ENCODE peak calls at places on chromosomes 4 and X, in eight cellular contexts. L is AG10803; K is dermis blood vessel endothelial cell; E is mesendoderm; A is CD4-positive, alpha-beta T cell; G is heart right ventricle; I is neural progenitor cell; N is HEK293T. J is an unnamed sample.
A peak's percentile ranks its signal among the peaks of the same experiment; 100 is the strongest.

GRCh38 chrX:150361777-150362351 is 1.3 kb upstream of the MAMLD1 start:
- DNase-seq in K (no peak), N (no peak), E (peak; percentile 1), I (peak; percentile 36), L (no peak), A (no peak), G (no peak), J (no peak)

GRCh38 chrX:150828785-150829184 is 69.7 kb downstream of the CD99L2 start:
- DNase-seq in I (no peak), G (no peak), K (no peak), N (no peak), E (no peak), L (no peak), A (no peak), J (no peak)

GRCh38 chrX:153460826-153461225 is 9.6 kb downstream of the HAUS7 start:
- DNase-seq in E (peak; percentile 67), N (peak; percentile 79), I (peak; percentile 69), K (peak; percentile 71), A (peak; percentile 50), G (peak; percentile 29), L (peak; percentile 36), J (peak; percentile 69)

GRCh38 chr4:128974203-128974602 is 119.1 kb downstream of the SCLT1 start:
- DNase-seq in K (no peak), G (no peak), E (no peak), A (no peak), N (no peak), L (peak; percentile 1), I (no peak), J (peak; percentile 65)

GRCh38 chrX:16316336-16316735 is 149.1 kb downstream of the MAGEB17 start:
- DNase-seq in E (no peak), L (no peak), K (no peak), A (no peak), N (no peak), I (no peak), G (no peak), J (no peak)

GRCh38 chr4:3436798-3437581 is 4.8 kb upstream of the HGFAC start:
- DNase-seq in E (no peak), L (peak; percentile 62), A (no peak), G (no peak), I (no peak), K (peak; percentile 69), N (no peak), J (no peak)

GRCh38 chr4:52643846-52644245 is 15.3 kb downstream of the USP46 start:
- DNase-seq in E (no peak), I (no peak), N (no peak), L (peak; percentile 74), A (no peak), K (peak; percentile 64), G (peak; percentile 81), J (peak; percentile 25)

GRCh38 chr4:61437923-61438322 is 237.8 kb downstream of the ADGRL3 start:
- DNase-seq in L (no peak), G (no peak), N (no peak), A (no peak), E (no peak), K (no peak), I (no peak), J (no peak)

GRCh38 chrX:37912286-37912685 is 64.9 kb upstream of the DYNLT3 start:
- DNase-seq in A (no peak), L (peak; percentile 11), I (no peak), G (no peak), E (peak; percentile 5), N (no peak), K (peak; percentile 7), J (no peak)

GRCh38 chrX:114626323-114626722 is 42.4 kb downstream of the HTR2C start:
- DNase-seq in K (peak; percentile 35), E (no peak), N (peak; percentile 36), L (peak; percentile 25), A (no peak), I (peak; percentile 39), G (no peak), J (peak; percentile 3)

GRCh38 chr4:14749910-14750309 is 252.4 kb upstream of the CPEB2 start:
- DNase-seq in G (peak; percentile 42), A (no peak), K (no peak), L (peak; percentile 12), E (peak; percentile 40), N (no peak), I (peak; percentile 35), J (peak; percentile 6)

GRCh38 chr4:145805490-145805889 is 125.5 kb downstream of the C4orf51 start:
- DNase-seq in K (peak; percentile 97), L (peak; percentile 38), G (peak; percentile 62), I (no peak), N (no peak), A (no peak), E (peak; percentile 97), J (no peak)

GRCh38 chr4:54800831-54801530 is 143.2 kb downstream of the KIT start:
- DNase-seq in G (no peak), A (no peak), L (no peak), I (no peak), N (no peak), E (peak; percentile 27), K (no peak), J (no peak)

GRCh38 chrX:545488-545887 is 85.1 kb upstream of the SHOX start:
- DNase-seq in N (no peak), A (no peak), I (peak; percentile 63), K (no peak), E (no peak), G (no peak), L (peak; percentile 69), J (no peak)

GRCh38 chr4:143539670-143540023 is 26.1 kb downstream of the SMARCA5 start:
- DNase-seq in L (no peak), G (no peak), E (no peak), I (no peak), A (no peak), N (no peak), K (no peak), J (no peak)

GRCh38 chr4:170026253-170026991 is at the start of gene MFAP3L:
- DNase-seq in G (peak; percentile 84), N (peak; percentile 88), L (peak; percentile 92), K (peak; percentile 91), A (peak; percentile 85), I (peak; percentile 97), E (peak; percentile 94), J (peak; percentile 94)

GRCh38 chr4:41203169-41203568 is 11.2 kb downstream of the APBB2 start:
- DNase-seq in I (no peak), N (no peak), G (no peak), K (peak; percentile 56), A (no peak), E (no peak), L (peak; percentile 31), J (no peak)

GRCh38 chr4:1360423-1361283 is 13.6 kb downstream of the UVSSA start:
- DNase-seq in I (no peak), E (no peak), L (peak; percentile 7), G (no peak), K (no peak), A (no peak), N (no peak), J (no peak)

GRCh38 chr4:19736968-19737756 is 514.5 kb upstream of the SLIT2 start:
- DNase-seq in K (peak; percentile 23), E (no peak), A (no peak), L (peak; percentile 6), I (peak; percentile 59), G (no peak), N (no peak), J (no peak)

GRCh38 chr4:5370286-5370685 is 319.0 kb downstream of the STK32B start:
- DNase-seq in A (no peak), L (peak; percentile 59), N (no peak), K (peak; percentile 45), G (no peak), I (no peak), E (no peak), J (no peak)

GRCh38 chr4:37279894-37280592 is 35.5 kb downstream of the NWD2 start:
- DNase-seq in I (no peak), N (no peak), L (no peak), K (no peak), G (no peak), A (no peak), E (no peak), J (no peak)

GRCh38 chr4:122658818-122659295 is 38.0 kb upstream of the IL21 start:
- DNase-seq in E (no peak), L (no peak), G (no peak), A (no peak), N (no peak), K (no peak), I (no peak), J (no peak)

GRCh38 chr4:168540086-168540864 is 43.4 kb downstream of the PALLD start:
- DNase-seq in N (no peak), L (peak; percentile 69), I (peak; percentile 27), E (peak; percentile 11), K (no peak), G (no peak), A (no peak), J (no peak)

GRCh38 chrX:68634649-68635227 is 12.7 kb upstream of the STARD8 start:
- DNase-seq in N (no peak), G (no peak), A (no peak), E (no peak), I (no peak), L (peak; percentile 56), K (no peak), J (no peak)

GRCh38 chrX:123217077-123217476 is 33.0 kb downstream of the GRIA3 start:
- DNase-seq in N (no peak), A (no peak), E (no peak), K (no peak), L (peak; percentile 68), G (no peak), I (no peak), J (no peak)

GRCh38 chrX:20742106-20742505 is 475.4 kb upstream of the RPS6KA3 start:
- DNase-seq in L (peak; percentile 78), N (no peak), E (no peak), K (no peak), I (no peak), A (no peak), G (no peak), J (peak; percentile 65)

GRCh38 chr4:86050516-86050915 is 309.3 kb downstream of the MAPK10 start:
- DNase-seq in L (no peak), N (no peak), I (no peak), K (no peak), E (no peak), A (no peak), G (no peak), J (no peak)

GRCh38 chrX:93673056-93673868 is at the start of gene NAP1L3:
- DNase-seq in A (peak; percentile 55), I (peak; percentile 95), L (peak; percentile 72), E (peak; percentile 95), K (no peak), G (peak; percentile 72), N (peak; percentile 61), J (peak; percentile 67)

GRCh38 chr4:105092356-105092755 is 54.3 kb upstream of the TET2 start:
- DNase-seq in K (no peak), L (peak; percentile 73), E (no peak), I (no peak), N (no peak), A (no peak), G (no peak), J (no peak)

GRCh38 chr4:128979934-128980333 is 113.4 kb downstream of the SCLT1 start:
- DNase-seq in I (no peak), K (peak; percentile 50), N (no peak), E (no peak), L (peak; percentile 85), G (no peak), A (no peak), J (peak; percentile 15)

J was measured in BE2C.